ENCODE peak calls at places on chromosomes 7 and 10, in six cellular contexts. P, Q, J, V, X and M are unnamed samples.

GRCh38 chr10:116627386-116627933 is 6.7 kb downstream of the PNLIPRP2 start:
- DNase-seq in P (no peak), Q (peak; percentile 30), J (peak; percentile 48), V (no peak), X (peak; percentile 83), M (no peak)

GRCh38 chr10:95759233-95759826 is 3.4 kb downstream of the ENTPD1 start:
- DNase-seq in P (no peak), Q (no peak), J (no peak), V (no peak), X (no peak), M (no peak)

GRCh38 chr10:3935141-3935540 is 150.1 kb upstream of the KLF6 start:
- DNase-seq in P (peak; percentile 65), Q (peak; percentile 42), J (no peak), V (no peak), X (no peak), M (peak; percentile 64)

GRCh38 chr10:69045441-69046300 is 42.2 kb upstream of the SRGN start:
- DNase-seq in P (no peak), Q (no peak), J (no peak), V (no peak), X (no peak), M (no peak)

GRCh38 chr7:129184979-129185670 is 3.3 kb upstream of the SMO start:
- DNase-seq in P (no peak), Q (no peak), J (no peak), V (no peak), X (no peak), M (no peak)

GRCh38 chr7:155609185-155609584 is 35.3 kb upstream of the RBM33 start:
- DNase-seq in P (no peak), Q (no peak), J (no peak), V (no peak), X (no peak), M (no peak)

GRCh38 chr7:132882714-132883428 is 199.0 kb downstream of the CHCHD3 start:
- DNase-seq in P (no peak), Q (no peak), J (no peak), V (no peak), X (no peak), M (no peak)

GRCh38 chr7:84722086-84722485 is 464.8 kb downstream of the SEMA3D start:
- DNase-seq in P (no peak), Q (no peak), J (no peak), V (no peak), X (no peak), M (no peak)

GRCh38 chr10:118808601-118809371 is 54.0 kb upstream of the CACUL1 start:
- DNase-seq in P (no peak), Q (no peak), J (no peak), V (no peak), X (no peak), M (no peak)

GRCh38 chr7:131302876-131303707 is 24.6 kb upstream of the MKLN1 start:
- DNase-seq in P (no peak), Q (no peak), J (peak; percentile 68), V (no peak), X (peak; percentile 69), M (no peak)

GRCh38 chr10:117424789-117425649 is 49.8 kb upstream of the PDZD8 start:
- DNase-seq in P (no peak), Q (no peak), J (no peak), V (no peak), X (peak; percentile 51), M (no peak)

GRCh38 chr7:17516768-17517167 is 218.3 kb downstream of the AHR start:
- DNase-seq in P (no peak), Q (no peak), J (no peak), V (no peak), X (no peak), M (peak; percentile 31)

GRCh38 chr7:3949226-3949625 is 648.2 kb downstream of the SDK1 start:
- DNase-seq in P (no peak), Q (no peak), J (no peak), V (no peak), X (no peak), M (no peak)

GRCh38 chr10:103120546-103120945 is 72.5 kb downstream of the NT5C2 start:
- DNase-seq in P (no peak), Q (no peak), J (no peak), V (no peak), X (no peak), M (no peak)

GRCh38 chr10:131980757-131981428 is 830 bp downstream of the BNIP3 start:
- DNase-seq in P (peak; percentile 41), Q (no peak), J (no peak), V (no peak), X (peak; percentile 84), M (no peak)

GRCh38 chr10:7300327-7300726 is 110.5 kb downstream of the SFMBT2 start:
- DNase-seq in P (no peak), Q (peak; percentile 26), J (peak; percentile 45), V (no peak), X (no peak), M (no peak)

GRCh38 chr7:122315507-122316466 is 11.2 kb upstream of the FEZF1 start:
- DNase-seq in P (no peak), Q (no peak), J (no peak), V (no peak), X (peak; percentile 62), M (no peak)

GRCh38 chr10:91610444-91610843 is 22.4 kb downstream of the PPP1R3C start:
- DNase-seq in P (peak; percentile 51), Q (no peak), J (no peak), V (no peak), X (no peak), M (no peak)

GRCh38 chr7:152853236-152853635 is 93.7 kb downstream of the ACTR3B start:
- DNase-seq in P (no peak), Q (no peak), J (no peak), V (no peak), X (no peak), M (no peak)

GRCh38 chr10:95236068-95236903 is 42.2 kb downstream of the ACSM6 start:
- DNase-seq in P (peak; percentile 69), Q (no peak), J (no peak), V (no peak), X (no peak), M (no peak)

GRCh38 chr10:6204341-6205191 is 1.8 kb downstream of the PFKFB3 start:
- DNase-seq in P (peak; percentile 89), Q (peak; percentile 69), J (peak; percentile 62), V (peak; percentile 77), X (no peak), M (peak; percentile 85)

GRCh38 chr10:43667317-43667731 is 18.6 kb upstream of the ZNF32 start:
- DNase-seq in P (no peak), Q (peak; percentile 55), J (peak; percentile 24), V (no peak), X (peak; percentile 79), M (no peak)

GRCh38 chr10:89095701-89096391 is 105.2 kb downstream of the FAS start:
- DNase-seq in P (no peak), Q (no peak), J (no peak), V (no peak), X (no peak), M (no peak)

GRCh38 chr10:2508971-2509605 is 558.3 kb upstream of the PFKP start:
- DNase-seq in P (peak; percentile 53), Q (no peak), J (no peak), V (no peak), X (no peak), M (no peak)

GRCh38 chr10:102422586-102423129 is 2.0 kb downstream of the FBXL15 start:
- DNase-seq in P (peak; percentile 31), Q (peak; percentile 85), J (peak; percentile 87), V (peak; percentile 87), X (peak; percentile 87), M (peak; percentile 45)

GRCh38 chr7:66508431-66508830 is 120.2 kb upstream of the KCTD7 start:
- DNase-seq in P (no peak), Q (no peak), J (no peak), V (no peak), X (no peak), M (no peak)